ENCODE peak calls at places on chromosomes 5 and 9, in five cellular contexts. One of them, this sample, is unnamed.

GRCh38 chr5:130141689-130142320 is 237.5 kb downstream of the CHSY3 start:
- DNase-seq in GM12878: no peak
- DNase-seq in A549: peak
- DNase-seq in HepG2: no peak
- DNase-seq in K562: no peak
- DNase-seq in this sample: no peak

GRCh38 chr9:35277649-35278359 is 116.0 kb downstream of the UNC13B start:
- DNase-seq in K562: no peak
- DNase-seq in HepG2: no peak
- DNase-seq in A549: no peak
- DNase-seq in GM12878: no peak
- DNase-seq in this sample: peak

GRCh38 chr9:121820286-121821005 is 169.0 kb downstream of the DAB2IP start:
- DNase-seq in K562: no peak
- DNase-seq in HepG2: no peak
- DNase-seq in GM12878: no peak
- DNase-seq in A549: no peak
- DNase-seq in this sample: no peak

GRCh38 chr5:139647406-139648204 is 544 bp upstream of the CXXC5 start:
- DNase-seq in GM12878: no peak
- DNase-seq in K562: no peak
- DNase-seq in A549: no peak
- DNase-seq in HepG2: no peak
- DNase-seq in this sample: no peak

GRCh38 chr9:18472915-18473314 is 1.0 kb upstream of the ADAMTSL1 start:
- DNase-seq in GM12878: no peak
- DNase-seq in A549: no peak
- DNase-seq in K562: no peak
- DNase-seq in HepG2: no peak
- DNase-seq in this sample: no peak

GRCh38 chr5:119318256-119318914 is 37.4 kb upstream of the TNFAIP8 start:
- DNase-seq in A549: no peak
- DNase-seq in K562: no peak
- DNase-seq in GM12878: no peak
- DNase-seq in HepG2: peak
- DNase-seq in this sample: no peak

GRCh38 chr5:168721354-168721753 is 142.2 kb upstream of the PANK3 start:
- DNase-seq in K562: no peak
- DNase-seq in A549: no peak
- DNase-seq in GM12878: no peak
- DNase-seq in HepG2: no peak
- DNase-seq in this sample: no peak

GRCh38 chr5:52859619-52860018 is 71.9 kb downstream of the ITGA1 start:
- DNase-seq in K562: no peak
- DNase-seq in HepG2: no peak
- DNase-seq in A549: no peak
- DNase-seq in GM12878: no peak
- DNase-seq in this sample: peak

GRCh38 chr5:160923927-160924705 is 72.1 kb upstream of the ATP10B start:
- DNase-seq in GM12878: no peak
- DNase-seq in HepG2: peak
- DNase-seq in A549: no peak
- DNase-seq in K562: no peak
- DNase-seq in this sample: no peak

GRCh38 chr5:80961376-80962281 is 1.5 kb downstream of the RASGRF2 start:
- DNase-seq in HepG2: peak
- DNase-seq in K562: no peak
- DNase-seq in GM12878: no peak
- DNase-seq in A549: no peak
- DNase-seq in this sample: peak

GRCh38 chr9:127538849-127539258 is 73.2 kb upstream of the STXBP1 start:
- DNase-seq in A549: no peak
- DNase-seq in HepG2: no peak
- DNase-seq in K562: no peak
- DNase-seq in GM12878: no peak
- DNase-seq in this sample: peak

GRCh38 chr5:1497795-1498622 is 25.8 kb downstream of the LPCAT1 start:
- DNase-seq in GM12878: peak
- DNase-seq in K562: no peak
- DNase-seq in A549: no peak
- DNase-seq in HepG2: no peak
- DNase-seq in this sample: no peak

GRCh38 chr5:177098772-177099152 is 12.0 kb downstream of the FGFR4 start:
- DNase-seq in K562: no peak
- DNase-seq in A549: no peak
- DNase-seq in HepG2: no peak
- DNase-seq in GM12878: no peak
- DNase-seq in this sample: peak

GRCh38 chr5:143133721-143134120 is 269.8 kb downstream of the NR3C1 start:
- DNase-seq in GM12878: no peak
- DNase-seq in HepG2: no peak
- DNase-seq in A549: no peak
- DNase-seq in K562: no peak
- DNase-seq in this sample: no peak

GRCh38 chr5:143132739-143133138 is 270.7 kb downstream of the NR3C1 start:
- DNase-seq in K562: no peak
- DNase-seq in HepG2: no peak
- DNase-seq in A549: no peak
- DNase-seq in GM12878: no peak
- DNase-seq in this sample: no peak

GRCh38 chr5:143135832-143136551 is 267.5 kb downstream of the NR3C1 start:
- DNase-seq in K562: no peak
- DNase-seq in A549: no peak
- DNase-seq in HepG2: peak
- DNase-seq in GM12878: no peak
- DNase-seq in this sample: peak

GRCh38 chr5:143134269-143134668 is 269.2 kb downstream of the NR3C1 start:
- DNase-seq in HepG2: no peak
- DNase-seq in GM12878: no peak
- DNase-seq in K562: no peak
- DNase-seq in A549: no peak
- DNase-seq in this sample: peak

DNA sequence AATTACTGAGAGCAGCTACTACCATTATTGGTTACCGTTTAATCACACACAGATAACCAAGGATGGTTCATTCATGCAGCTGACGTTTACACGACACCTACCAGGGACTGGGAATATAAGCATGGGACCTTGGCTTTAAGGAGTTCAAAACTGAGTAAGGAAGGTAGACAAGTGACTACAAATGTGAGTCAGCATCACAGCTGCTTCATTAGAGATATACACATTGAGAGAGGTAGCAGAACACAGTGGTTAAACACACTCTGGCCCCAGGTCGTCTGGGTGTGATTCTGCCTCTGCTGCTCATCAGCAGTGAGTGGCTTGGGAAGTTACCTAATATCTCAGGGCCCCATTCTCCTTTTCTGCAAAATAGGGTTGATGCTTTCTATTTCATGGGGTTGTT is 268.6 kb downstream of the NR3C1 start:
- DNase-seq in GM12878: no peak
- DNase-seq in K562: no peak
- DNase-seq in HepG2: no peak
- DNase-seq in A549: no peak
- DNase-seq in this sample: peak
- TF ChIP-seq BHLHE40 in GM12878: no peak
- TF ChIP-seq BHLHE40 in K562: no peak
- TF ChIP-seq BHLHE40 in HepG2: no peak
- TF ChIP-seq BHLHE40 in A549: no peak
- TF ChIP-seq BHLHE40 in this sample: no peak

GRCh38 chr5:83645936-83646335 is 74.7 kb downstream of the HAPLN1 start:
- DNase-seq in GM12878: no peak
- DNase-seq in K562: no peak
- DNase-seq in HepG2: no peak
- DNase-seq in A549: no peak
- DNase-seq in this sample: no peak
- TF ChIP-seq CEBPB in GM12878: no peak
- TF ChIP-seq CEBPB in K562: peak
- TF ChIP-seq CEBPB in HepG2: no peak
- TF ChIP-seq CEBPB in A549: peak
- TF ChIP-seq CEBPB in this sample: peak

GRCh38 chr9:88530051-88530450 is 4.9 kb upstream of the NXNL2 start:
- DNase-seq in GM12878: no peak
- DNase-seq in A549: peak
- DNase-seq in HepG2: peak
- DNase-seq in K562: no peak
- DNase-seq in this sample: peak
- TF ChIP-seq BHLHE40 in GM12878: no peak
- TF ChIP-seq BHLHE40 in A549: no peak
- TF ChIP-seq BHLHE40 in HepG2: no peak
- TF ChIP-seq BHLHE40 in K562: no peak
- TF ChIP-seq BHLHE40 in this sample: no peak

DNA sequence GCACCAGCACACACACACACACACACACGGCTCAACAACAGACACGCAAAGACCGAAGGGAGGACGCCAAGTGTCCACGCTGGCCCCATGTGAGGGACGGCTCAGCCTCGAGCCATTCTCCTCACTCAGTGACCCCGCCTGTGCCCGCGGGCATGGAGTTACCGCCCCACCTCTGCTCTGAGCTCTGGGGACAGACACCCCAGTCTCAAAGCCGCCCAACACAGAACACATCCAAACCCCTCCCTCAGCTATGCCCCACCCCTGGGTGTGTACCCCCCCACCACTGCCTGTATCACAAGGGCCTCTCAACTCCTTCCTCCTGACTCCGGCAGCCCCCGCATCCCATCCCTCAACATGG is 81.2 kb downstream of the CAMSAP1 start:
- DNase-seq in A549: no peak
- DNase-seq in K562: no peak
- DNase-seq in HepG2: no peak
- DNase-seq in GM12878: no peak
- DNase-seq in this sample: no peak
- TF ChIP-seq CEBPB in A549: no peak
- TF ChIP-seq CEBPB in K562: no peak
- TF ChIP-seq CEBPB in HepG2: no peak
- TF ChIP-seq CEBPB in GM12878: no peak
- TF ChIP-seq CEBPB in this sample: no peak

GRCh38 chr5:93039888-93040287 is 541.1 kb downstream of the NR2F1-AS1 start:
- DNase-seq in A549: no peak
- DNase-seq in GM12878: no peak
- DNase-seq in HepG2: no peak
- DNase-seq in K562: no peak
- DNase-seq in this sample: no peak
- TF ChIP-seq BHLHE40 in A549: no peak
- TF ChIP-seq BHLHE40 in GM12878: no peak
- TF ChIP-seq BHLHE40 in HepG2: no peak
- TF ChIP-seq BHLHE40 in K562: no peak
- TF ChIP-seq BHLHE40 in this sample: no peak

DNA sequence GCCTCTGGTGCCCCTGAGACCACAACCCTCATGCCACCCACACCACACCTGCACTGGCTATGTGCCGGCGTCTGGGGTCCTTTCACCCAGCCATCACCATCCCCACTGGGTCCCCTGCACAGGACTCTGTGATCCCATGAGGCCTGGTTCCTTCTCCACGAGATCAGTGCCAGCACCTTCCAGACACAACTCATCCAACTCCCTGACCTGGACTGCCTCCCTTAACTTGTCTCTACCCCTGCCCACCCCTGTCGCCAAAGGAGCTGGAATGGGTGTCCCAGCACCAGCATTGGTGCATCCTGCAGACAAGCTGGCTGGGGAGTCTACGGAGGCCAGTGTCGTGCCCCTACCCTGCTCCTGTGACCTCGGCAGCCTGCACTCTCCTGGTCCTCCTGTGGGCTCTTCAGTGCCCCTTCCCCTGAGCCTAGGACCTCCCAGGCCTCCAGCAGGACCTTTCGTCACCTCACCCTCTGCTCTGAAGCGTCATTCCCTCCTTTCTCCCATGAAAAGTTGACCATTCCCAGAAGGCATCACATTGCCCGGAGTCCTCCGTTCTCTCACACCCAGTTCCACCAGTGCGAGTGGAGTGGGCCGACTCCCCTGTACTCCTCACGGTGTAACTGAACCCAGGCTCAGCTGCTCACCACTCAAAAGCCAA is 87.7 kb downstream of the NSUN2 start:
- DNase-seq in A549: no peak
- DNase-seq in K562: no peak
- DNase-seq in GM12878: no peak
- DNase-seq in HepG2: no peak
- DNase-seq in this sample: no peak
- TF ChIP-seq CEBPB in A549: no peak
- TF ChIP-seq CEBPB in K562: no peak
- TF ChIP-seq CEBPB in GM12878: no peak
- TF ChIP-seq CEBPB in HepG2: no peak
- TF ChIP-seq CEBPB in this sample: no peak

DNA sequence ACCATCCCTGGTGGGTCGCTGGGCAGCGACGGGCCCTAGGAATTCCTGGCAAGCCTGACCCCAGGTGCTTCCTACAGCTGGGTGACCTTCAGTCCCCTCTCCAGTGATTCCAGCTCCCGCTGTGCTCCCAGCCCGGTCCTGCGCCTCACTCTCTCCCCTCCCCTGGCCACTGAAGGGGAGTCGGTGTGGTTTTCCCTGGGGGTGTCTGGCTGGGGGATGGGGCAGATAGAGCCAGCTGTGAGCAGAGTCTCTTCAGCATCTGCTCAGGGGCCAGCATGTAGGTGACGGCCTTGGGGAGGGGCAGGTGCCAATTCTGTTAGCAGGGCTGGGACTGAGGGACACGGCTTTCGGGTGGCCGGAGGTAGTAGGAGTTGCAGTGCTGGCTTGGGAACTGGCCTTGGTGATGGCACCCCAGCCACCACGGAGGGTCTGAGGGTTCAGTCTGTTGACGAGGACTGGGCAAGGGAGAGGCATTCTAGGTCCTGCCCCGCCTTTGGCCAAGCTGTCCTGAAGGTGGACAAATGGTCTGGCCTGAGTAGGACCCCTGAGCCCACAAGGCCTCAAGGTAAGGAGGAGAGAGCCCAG is 3.2 kb downstream of the GPSM1 start:
- DNase-seq in A549: no peak
- DNase-seq in HepG2: no peak
- DNase-seq in K562: no peak
- DNase-seq in GM12878: no peak
- DNase-seq in this sample: no peak
- TF ChIP-seq BHLHE40 in A549: no peak
- TF ChIP-seq BHLHE40 in HepG2: no peak
- TF ChIP-seq BHLHE40 in K562: no peak
- TF ChIP-seq BHLHE40 in GM12878: no peak
- TF ChIP-seq BHLHE40 in this sample: no peak

GRCh38 chr9:97519441-97519970 is 18.0 kb downstream of the TMOD1 start:
- DNase-seq in K562: no peak
- DNase-seq in GM12878: no peak
- DNase-seq in A549: no peak
- DNase-seq in HepG2: no peak
- DNase-seq in this sample: no peak
- TF ChIP-seq CEBPB in K562: no peak
- TF ChIP-seq CEBPB in GM12878: no peak
- TF ChIP-seq CEBPB in A549: no peak
- TF ChIP-seq CEBPB in HepG2: no peak
- TF ChIP-seq CEBPB in this sample: no peak

GRCh38 chr9:124818431-124819281 is 34.6 kb upstream of the WDR38 start:
- DNase-seq in K562: peak
- DNase-seq in A549: peak
- DNase-seq in HepG2: peak
- DNase-seq in GM12878: no peak
- DNase-seq in this sample: peak
- TF ChIP-seq BHLHE40 in K562: peak
- TF ChIP-seq BHLHE40 in A549: no peak
- TF ChIP-seq BHLHE40 in HepG2: peak
- TF ChIP-seq BHLHE40 in GM12878: no peak
- TF ChIP-seq BHLHE40 in this sample: peak

This sample was measured in IMR-90.